ENCODE peak calls at places on chromosomes 4 and X, in six cellular contexts. G, A, U, C, D and R are unnamed samples.
A peak's percentile ranks its signal among the peaks of the same experiment; 100 is the strongest.

GRCh38 chr4:159158083-159158617 is 55.3 kb downstream of the RAPGEF2 start:
- DNase-seq in G (no peak), A (no peak), U (no peak), C (no peak), D (no peak), R (no peak)

GRCh38 chrX:5644786-5645185 is 583.9 kb downstream of the NLGN4X start:
- DNase-seq in G (no peak), A (peak; percentile 12), U (no peak), C (no peak), D (no peak), R (no peak)

GRCh38 chr4:147799986-147800555 is 68.2 kb downstream of the ARHGAP10 start:
- DNase-seq in G (no peak), A (no peak), U (no peak), C (no peak), D (peak; percentile 70), R (no peak)

GRCh38 chrX:110086162-110086915 is 83.4 kb downstream of the TMEM164 start:
- DNase-seq in G (no peak), A (no peak), U (no peak), C (no peak), D (no peak), R (no peak)

GRCh38 chr4:156889616-156890594 is 81.7 kb downstream of the PDGFC start:
- DNase-seq in G (no peak), A (no peak), U (no peak), C (no peak), D (no peak), R (no peak)

GRCh38 chr4:63729519-63729918 is 679.7 kb downstream of the TECRL start:
- DNase-seq in G (no peak), A (no peak), U (no peak), C (no peak), D (no peak), R (no peak)

GRCh38 chr4:24511371-24512063 is 72.8 kb downstream of the DHX15 start:
- DNase-seq in G (no peak), A (no peak), U (no peak), C (peak; percentile 40), D (no peak), R (no peak)

GRCh38 chr4:71126719-71127118 is 133.3 kb downstream of the DCK start:
- DNase-seq in G (peak; percentile 68), A (no peak), U (no peak), C (no peak), D (no peak), R (no peak)

GRCh38 chrX:13334491-13334890 is 14.6 kb upstream of the ATXN3L start:
- DNase-seq in G (no peak), A (no peak), U (no peak), C (no peak), D (no peak), R (no peak)

DNA sequence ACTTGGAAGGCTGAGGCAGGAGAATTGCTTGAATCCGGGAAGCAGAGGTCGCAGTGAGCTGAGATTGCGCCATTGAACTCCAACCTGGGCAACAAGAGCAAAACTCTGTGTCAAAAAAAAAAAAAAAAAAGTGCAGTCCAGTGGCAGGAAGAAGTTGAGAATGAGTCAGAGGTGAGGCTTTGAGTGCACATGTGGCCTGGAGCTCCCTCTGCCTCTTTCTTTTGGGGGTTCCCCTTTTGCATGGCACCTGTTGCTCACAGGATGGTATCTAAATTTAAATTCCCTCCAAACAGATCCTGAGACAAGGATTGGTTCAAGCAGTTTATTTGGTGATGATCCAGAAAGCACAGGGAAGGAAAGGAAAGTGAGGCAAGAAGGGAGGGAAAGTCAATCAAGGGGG is 151.4 kb upstream of the STX18 start:
- DNase-seq in G (no peak), A (no peak), U (no peak), C (no peak), D (peak; percentile 42), R (no peak)
- TF ChIP-seq CTCF in G (no peak), A (no peak), U (no peak), C (no peak), D (no peak), R (no peak)

DNA sequence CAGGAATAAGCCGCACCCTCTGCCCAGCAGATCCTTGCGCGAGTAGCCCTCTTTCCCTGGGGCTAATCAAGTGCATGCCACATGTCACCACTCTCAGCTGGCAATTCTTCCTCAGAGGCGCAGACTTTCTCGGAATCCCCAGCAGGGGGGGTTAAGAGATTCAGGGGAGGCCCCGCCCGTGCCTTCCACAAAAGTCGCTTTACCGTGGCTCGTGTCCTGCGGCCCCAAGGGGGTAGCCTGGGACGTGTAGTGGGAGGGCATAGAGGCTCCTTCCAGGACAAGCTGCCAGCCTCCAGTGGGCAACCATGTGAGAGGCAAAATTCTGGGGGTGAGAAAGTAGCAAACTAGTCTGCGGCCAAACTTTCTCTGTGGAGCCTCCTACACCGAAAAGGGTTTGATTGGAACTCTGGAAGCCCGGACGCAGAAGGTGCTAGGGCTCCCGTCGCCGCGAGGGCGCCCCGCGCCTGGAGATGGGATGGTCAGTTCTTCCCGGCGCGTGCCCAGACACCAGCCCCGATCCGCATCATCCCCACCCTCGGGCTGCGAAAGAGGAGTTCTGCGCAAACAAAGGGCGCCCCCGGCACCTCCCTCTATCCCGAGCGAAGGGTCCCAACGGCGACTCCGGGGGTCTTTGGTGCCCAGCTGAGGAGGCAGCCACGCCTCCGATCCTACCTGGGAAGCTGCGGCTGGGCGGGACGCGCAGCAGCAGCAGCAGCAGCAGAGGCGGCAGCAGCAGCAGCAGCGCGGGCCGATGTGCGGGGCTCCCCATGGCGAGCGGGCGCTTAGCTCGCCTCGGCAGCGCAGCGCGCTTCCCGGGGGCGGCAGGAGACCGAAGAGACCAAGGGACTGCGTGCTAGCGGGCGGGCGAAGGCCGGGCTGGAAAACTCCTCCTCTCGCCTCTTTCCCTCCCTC is at the start of gene SRPX:
- DNase-seq in G (peak; percentile 47), A (peak; percentile 37), U (peak; percentile 50), C (no peak), D (peak; percentile 41), R (peak; percentile 52)
- TF ChIP-seq CTCF in G (peak; percentile 25), A (no peak), U (no peak), C (peak; percentile 25), D (no peak), R (no peak)

DNA sequence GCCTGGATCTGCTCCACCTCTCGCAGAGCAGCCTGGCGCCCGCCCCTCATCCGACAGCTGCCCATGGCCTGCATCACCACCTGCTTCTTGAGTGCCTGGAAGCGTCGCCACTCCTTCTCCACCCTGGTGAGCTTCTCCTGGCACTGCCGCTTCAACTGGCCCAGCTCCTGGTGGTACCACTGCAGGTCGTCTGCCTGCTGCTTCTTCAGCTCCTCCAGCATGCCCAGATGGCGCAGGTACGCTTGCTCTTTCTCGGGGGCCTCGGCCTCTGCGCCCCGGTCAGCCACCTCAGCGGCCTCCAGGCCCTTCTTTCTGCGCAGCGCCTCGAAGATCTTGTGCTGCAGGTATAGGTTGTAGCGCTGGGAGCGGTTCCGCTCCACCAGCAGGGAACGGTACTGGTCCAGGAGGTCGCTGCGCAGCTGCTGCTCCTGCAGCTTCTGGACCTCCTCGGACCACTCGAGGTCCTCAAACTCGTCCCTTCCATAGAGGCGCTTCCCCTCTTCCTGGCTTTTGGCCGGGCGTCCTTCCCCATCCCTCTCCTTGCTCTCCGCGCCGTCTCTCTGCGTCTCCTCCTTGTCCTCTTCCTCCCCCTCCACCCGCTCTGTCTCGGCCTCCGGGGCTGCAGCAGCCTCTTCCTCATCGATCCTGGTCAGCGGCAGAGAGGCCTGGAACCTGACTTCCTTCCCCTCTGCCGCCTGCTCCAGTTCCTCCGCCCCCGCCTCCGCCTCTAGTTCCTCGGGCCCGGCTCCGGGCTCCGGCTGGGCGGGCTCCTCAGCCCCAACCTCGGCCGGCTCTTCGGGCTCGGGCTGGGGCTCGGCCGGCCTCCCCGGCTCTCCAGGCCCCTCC is 1.1 kb upstream of the TADA2B start:
- DNase-seq in G (peak; percentile 75), A (peak; percentile 53), U (peak; percentile 83), C (peak; percentile 56), D (peak; percentile 61), R (peak; percentile 65)
- TF ChIP-seq CTCF in G (no peak), A (no peak), U (no peak), C (no peak), D (no peak), R (no peak)

GRCh38 chr4:18931643-18932373 is 910.3 kb upstream of the LCORL start:
- DNase-seq in G (no peak), A (no peak), U (no peak), C (no peak), D (no peak), R (no peak)

GRCh38 chr4:18935956-18936355 is 914.4 kb upstream of the LCORL start:
- DNase-seq in G (no peak), A (peak; percentile 9), U (no peak), C (peak; percentile 39), D (no peak), R (peak; percentile 3)

GRCh38 chr4:18932940-18933339 is 911.4 kb upstream of the LCORL start:
- DNase-seq in G (no peak), A (no peak), U (no peak), C (no peak), D (no peak), R (no peak)

GRCh38 chr4:18937080-18937479 is 915.5 kb upstream of the LCORL start:
- DNase-seq in G (no peak), A (no peak), U (no peak), C (no peak), D (no peak), R (no peak)

DNA sequence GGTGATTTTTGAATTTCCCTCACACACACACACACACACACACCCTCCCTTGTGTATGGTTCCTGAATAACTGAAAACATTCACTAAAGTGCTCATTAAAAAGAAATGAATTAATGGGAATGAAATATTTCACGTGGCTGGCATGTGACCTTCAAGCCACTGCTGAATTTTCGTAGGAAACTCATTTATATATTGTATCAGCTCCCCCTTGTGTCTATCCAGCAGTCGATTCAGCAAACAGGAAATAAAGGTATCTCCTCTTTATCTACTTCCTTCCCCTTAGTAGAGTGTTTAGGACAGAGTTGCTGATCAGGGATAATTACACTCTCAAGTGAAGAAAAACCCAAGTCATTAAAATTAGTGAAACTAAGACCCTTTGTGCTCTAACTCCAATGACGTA is 912.6 kb upstream of the LCORL start:
- DNase-seq in G (no peak), A (no peak), U (no peak), C (no peak), D (no peak), R (no peak)
- TF ChIP-seq CTCF in G (peak; percentile 10), A (no peak), U (no peak), C (peak; percentile 31), D (no peak), R (no peak)

GRCh38 chrX:40411350-40412111 is 169.2 kb upstream of the ATP6AP2 start:
- DNase-seq in G (no peak), A (peak; percentile 14), U (no peak), C (no peak), D (no peak), R (no peak)
- TF ChIP-seq CTCF in G (no peak), A (no peak), U (no peak), C (no peak), D (no peak), R (peak; percentile 17)

GRCh38 chrX:83759872-83760271 is 101.1 kb upstream of the CYLC1 start:
- DNase-seq in G (peak; percentile 8), A (no peak), U (no peak), C (no peak), D (peak; percentile 10), R (no peak)
- TF ChIP-seq CTCF in G (peak; percentile 41), A (peak; percentile 34), U (no peak), C (peak; percentile 62), D (peak; percentile 32), R (peak; percentile 60)